ENCODE peak calls at places on chromosomes 2 and 18, in six cellular contexts. S is endothelial cell of umbilical vein, H is HepG2, R is spleen, J is SK-N-SH, K is K562. C is an unnamed sample.

GRCh38 chr2:25960396-25960795 is 21.9 kb downstream of the KIF3C start:
- DNase-seq in S (no peak), H (no peak), R (no peak), J (no peak), K (no peak), C (no peak)

GRCh38 chr2:113233593-113234550 is 44.8 kb downstream of the PAX8 start:
- DNase-seq in S (no peak), H (peak; percentile 32), R (no peak), J (no peak), K (peak; percentile 73), C (no peak)

GRCh38 chr2:191152841-191153240 is 2.0 kb upstream of the STAT4 start:
- DNase-seq in S (no peak), H (no peak), R (no peak), J (no peak), K (peak; percentile 18), C (no peak)

GRCh38 chr18:74949611-74950010 is 259.3 kb downstream of the PTGR3 start:
- DNase-seq in S (no peak), H (no peak), R (no peak), J (no peak), K (no peak), C (no peak)

GRCh38 chr2:49677227-49677626 is 522.9 kb upstream of the FSHR start:
- DNase-seq in S (no peak), H (no peak), R (no peak), J (no peak), K (no peak), C (no peak)

GRCh38 chr2:226408131-226408530 is 391.5 kb downstream of the IRS1 start:
- DNase-seq in S (no peak), H (no peak), R (no peak), J (no peak), K (no peak), C (no peak)

GRCh38 chr18:35739778-35740177 is 158.2 kb downstream of the GALNT1 start:
- DNase-seq in S (no peak), H (no peak), R (no peak), J (no peak), K (no peak), C (no peak)

GRCh38 chr18:57819671-57820460 is 16.8 kb upstream of the ATP8B1 start:
- DNase-seq in S (peak; percentile 99), H (peak; percentile 71), R (no peak), J (peak; percentile 15), K (peak; percentile 93), C (no peak)

GRCh38 chr2:20223345-20224190 is 1.4 kb downstream of the SDC1 start:
- DNase-seq in S (peak; percentile 38), H (peak; percentile 61), R (peak; percentile 81), J (peak; percentile 97), K (no peak), C (no peak)

GRCh38 chr18:51110073-51110797 is 80.2 kb downstream of the SMAD4 start:
- DNase-seq in S (peak; percentile 20), H (peak; percentile 15), R (peak; percentile 92), J (peak; percentile 94), K (peak; percentile 58), C (peak; percentile 90)

GRCh38 chr2:164843346-164843841 is 1.8 kb upstream of the COBLL1 start:
- DNase-seq in S (no peak), H (peak; percentile 42), R (no peak), J (no peak), K (no peak), C (no peak)

GRCh38 chr2:223788826-223789225 is 48.6 kb downstream of the AP1S3 start:
- DNase-seq in S (no peak), H (no peak), R (no peak), J (no peak), K (no peak), C (no peak)

GRCh38 chr2:232898592-232899541 is 28.8 kb downstream of the SNORC start:
- DNase-seq in S (peak; percentile 61), H (no peak), R (no peak), J (peak; percentile 16), K (no peak), C (no peak)

GRCh38 chr2:217398860-217399259 is 539.0 kb upstream of the TNP1 start:
- DNase-seq in S (no peak), H (no peak), R (peak; percentile 78), J (peak; percentile 10), K (no peak), C (no peak)

GRCh38 chr2:217398101-217398500 is 538.2 kb upstream of the TNP1 start:
- DNase-seq in S (no peak), H (no peak), R (no peak), J (no peak), K (no peak), C (no peak)

GRCh38 chr2:217396586-217396985 is 536.7 kb upstream of the TNP1 start:
- DNase-seq in S (no peak), H (no peak), R (no peak), J (no peak), K (no peak), C (no peak)

GRCh38 chr2:217396165-217396564 is 536.3 kb upstream of the TNP1 start:
- DNase-seq in S (no peak), H (no peak), R (no peak), J (no peak), K (no peak), C (no peak)

GRCh38 chr2:217399288-217399687 is 539.4 kb upstream of the TNP1 start:
- DNase-seq in S (no peak), H (no peak), R (no peak), J (no peak), K (no peak), C (no peak)
- TF ChIP-seq POLR2AphosphoS5 in S (no peak), H (no peak), R (no peak), J (no peak), K (no peak), C (no peak)

GRCh38 chr18:59579509-59579908 is 117.7 kb downstream of the CCBE1 start:
- DNase-seq in S (no peak), H (no peak), R (no peak), J (no peak), K (no peak), C (no peak)
- TF ChIP-seq POLR2AphosphoS5 in S (no peak), H (no peak), R (no peak), J (no peak), K (no peak), C (no peak)

DNA sequence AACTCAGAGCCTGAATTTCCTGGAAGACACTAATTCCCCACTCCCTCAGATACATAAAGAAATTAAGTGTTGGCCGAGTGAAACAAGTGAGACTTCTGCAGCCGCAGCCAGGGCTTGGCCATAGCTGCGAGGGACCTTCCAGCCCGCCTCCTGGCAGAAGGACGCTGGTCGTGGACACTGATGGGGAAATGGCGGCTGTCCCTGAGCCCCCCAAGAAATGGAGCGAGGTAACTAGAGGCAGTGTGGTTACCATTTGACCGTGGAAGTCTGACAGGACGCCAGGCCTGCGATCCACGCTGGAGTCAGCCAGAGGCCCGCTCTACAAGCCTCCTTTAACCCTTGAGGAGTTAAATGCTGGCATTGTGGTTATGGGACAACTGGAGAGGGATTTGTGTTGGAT is 173.4 kb downstream of the BCL2 start:
- DNase-seq in S (no peak), H (no peak), R (no peak), J (no peak), K (no peak), C (no peak)
- TF ChIP-seq POLR2AphosphoS5 in S (no peak), H (no peak), R (no peak), J (no peak), K (no peak), C (peak; percentile 41)

GRCh38 chr18:55774505-55774904 is 186.5 kb upstream of the TCF4 start:
- DNase-seq in S (no peak), H (no peak), R (no peak), J (no peak), K (no peak), C (no peak)
- TF ChIP-seq POLR2AphosphoS5 in S (no peak), H (no peak), R (no peak), J (no peak), K (no peak), C (no peak)

C was measured in GM12891.